ENCODE peak calls at places on chromosomes 13 and 19, in eight cellular contexts. Y, V, P, I, O, B, F and J are unnamed samples.

GRCh38 chr19:1884291-1884718 is 991 bp downstream of the ABHD17A start:
- DNase-seq in Y (no peak), V (no peak), P (no peak), I (no peak), O (no peak), B (no peak), F (no peak), J (no peak)

GRCh38 chr19:55638864-55639359 is 1.9 kb upstream of the ZNF580 start:
- DNase-seq in Y (peak; percentile 26), V (peak; percentile 56), P (peak; percentile 46), I (peak; percentile 39), O (no peak), B (no peak), F (no peak), J (peak; percentile 69)

GRCh38 chr13:109715902-109716301 is 70.5 kb downstream of the IRS2 start:
- DNase-seq in Y (no peak), V (no peak), P (peak; percentile 78), I (peak; percentile 6), O (peak; percentile 81), B (no peak), F (no peak), J (peak; percentile 38)

GRCh38 chr19:49823472-49823871 is 5.4 kb downstream of the MED25 start:
- DNase-seq in Y (no peak), V (no peak), P (no peak), I (no peak), O (no peak), B (no peak), F (peak; percentile 98), J (no peak)

GRCh38 chr13:98577823-98578285 is 947 bp upstream of the STK24 start:
- DNase-seq in Y (no peak), V (no peak), P (no peak), I (no peak), O (no peak), B (no peak), F (no peak), J (no peak)

GRCh38 chr19:51733742-51734522 is 10.1 kb upstream of the HAS1 start:
- DNase-seq in Y (no peak), V (no peak), P (no peak), I (no peak), O (no peak), B (no peak), F (no peak), J (no peak)

GRCh38 chr13:40777166-40777956 is 6.4 kb upstream of the MRPS31 start:
- DNase-seq in Y (peak; percentile 37), V (no peak), P (peak; percentile 81), I (peak; percentile 61), O (peak; percentile 71), B (no peak), F (peak; percentile 11), J (peak; percentile 44)

GRCh38 chr13:46170687-46171086 is 11.3 kb downstream of the LCP1 start:
- DNase-seq in Y (no peak), V (no peak), P (no peak), I (peak; percentile 3), O (no peak), B (no peak), F (no peak), J (no peak)

GRCh38 chr13:37869756-37870488 is at the start of gene TRPC4:
- DNase-seq in Y (peak; percentile 68), V (no peak), P (peak; percentile 78), I (peak; percentile 88), O (peak; percentile 82), B (peak; percentile 20), F (no peak), J (peak; percentile 59)

GRCh38 chr19:28878862-28879566 is 333.9 kb downstream of the UQCRFS1 start:
- DNase-seq in Y (peak; percentile 34), V (peak; percentile 26), P (peak; percentile 35), I (peak; percentile 72), O (peak; percentile 38), B (peak; percentile 52), F (peak; percentile 33), J (peak; percentile 50)

GRCh38 chr19:39951686-39952085 is 17.3 kb upstream of the FCGBP start:
- DNase-seq in Y (no peak), V (no peak), P (peak; percentile 37), I (peak; percentile 48), O (peak; percentile 87), B (no peak), F (no peak), J (no peak)

GRCh38 chr13:24071016-24071415 is 89.5 kb upstream of the SPATA13 start:
- DNase-seq in Y (no peak), V (no peak), P (no peak), I (no peak), O (no peak), B (no peak), F (no peak), J (no peak)

GRCh38 chr13:111187879-111188643 is 73.0 kb downstream of the ARHGEF7 start:
- DNase-seq in Y (no peak), V (no peak), P (peak; percentile 63), I (peak; percentile 30), O (peak; percentile 72), B (no peak), F (no peak), J (peak; percentile 56)

GRCh38 chr19:37505958-37506386 is 767 bp upstream of the ZNF793 start:
- DNase-seq in Y (no peak), V (no peak), P (no peak), I (no peak), O (no peak), B (no peak), F (no peak), J (no peak)

GRCh38 chr19:4732680-4733114 is 9.1 kb upstream of the DPP9 start:
- DNase-seq in Y (peak; percentile 74), V (peak; percentile 44), P (peak; percentile 73), I (peak; percentile 64), O (peak; percentile 46), B (no peak), F (peak; percentile 82), J (peak; percentile 69)

GRCh38 chr13:26011996-26012688 is 39.7 kb downstream of the SHISA2 start:
- DNase-seq in Y (no peak), V (peak; percentile 22), P (no peak), I (no peak), O (no peak), B (no peak), F (no peak), J (no peak)

GRCh38 chr13:102914629-102914935 is 68.8 kb downstream of the ERCC5 start:
- DNase-seq in Y (no peak), V (no peak), P (no peak), I (no peak), O (peak; percentile 39), B (no peak), F (no peak), J (no peak)

GRCh38 chr19:54439174-54439851 is 9.7 kb upstream of the LENG8 start:
- DNase-seq in Y (peak; percentile 61), V (no peak), P (peak; percentile 71), I (no peak), O (peak; percentile 60), B (no peak), F (peak; percentile 15), J (peak; percentile 31)

GRCh38 chr13:24615911-24616472 is 64.2 kb upstream of the ATP12A start:
- DNase-seq in Y (no peak), V (no peak), P (no peak), I (no peak), O (no peak), B (no peak), F (no peak), J (no peak)

GRCh38 chr13:23378009-23378632 is 55.4 kb downstream of the SACS start:
- DNase-seq in Y (no peak), V (peak; percentile 50), P (peak; percentile 92), I (peak; percentile 98), O (peak; percentile 96), B (peak; percentile 93), F (no peak), J (peak; percentile 91)

GRCh38 chr13:112066624-112067004 is 335 bp upstream of the SOX1 start:
- DNase-seq in Y (no peak), V (peak; percentile 34), P (no peak), I (no peak), O (no peak), B (no peak), F (no peak), J (no peak)

GRCh38 chr19:38488811-38489481 is 55.5 kb downstream of the RYR1 start:
- DNase-seq in Y (no peak), V (no peak), P (no peak), I (no peak), O (no peak), B (no peak), F (no peak), J (no peak)